ENCODE peak calls at places on chromosomes 1 and 21, in four cellular contexts. I, W, T and M are unnamed samples.
A peak's percentile ranks its signal among the peaks of the same experiment; 100 is the strongest.

GRCh38 chr1:179129702-179130473 is 48.0 kb downstream of the TOR3A start:
- DNase-seq in W (no peak), I (peak; percentile 73), T (peak; percentile 51), M (peak; percentile 72)

GRCh38 chr1:228697209-228698016 is 37.9 kb upstream of the RHOU start:
- DNase-seq in I (peak; percentile 88), W (peak; percentile 45), T (peak; percentile 95), M (peak; percentile 80)

GRCh38 chr1:76470166-76470565 is 395.6 kb downstream of the ST6GALNAC3 start:
- DNase-seq in I (no peak), T (no peak), W (no peak), M (no peak)

GRCh38 chr1:33349778-33350610 is 29.1 kb upstream of the A3GALT2 start:
- DNase-seq in I (peak; percentile 91), W (no peak), T (peak; percentile 85), M (peak; percentile 84)

GRCh38 chr1:193680247-193680923 is 494.0 kb upstream of the B3GALT2 start:
- DNase-seq in T (no peak), I (no peak), W (no peak), M (no peak)

GRCh38 chr1:50659107-50659628 is 235.9 kb upstream of the DMRTA2 start:
- DNase-seq in T (no peak), I (no peak), W (no peak), M (no peak)

GRCh38 chr21:43192501-43193081 is 23.8 kb downstream of the CRYAA start:
- DNase-seq in I (no peak), W (no peak), T (no peak), M (no peak)

GRCh38 chr1:178543291-178543609 is 30.3 kb downstream of the TEX35 start:
- DNase-seq in W (no peak), I (no peak), T (no peak), M (no peak)

GRCh38 chr1:171801395-171801990 is 20.0 kb downstream of the METTL13 start:
- DNase-seq in I (peak; percentile 44), T (peak; percentile 65), W (peak; percentile 9), M (peak; percentile 53)

GRCh38 chr1:24909388-24909898 is 20.6 kb downstream of the RUNX3 start:
- DNase-seq in W (peak; percentile 82), I (no peak), T (peak; percentile 89), M (peak; percentile 82)

GRCh38 chr21:41846033-41846317 is 33.2 kb downstream of the PRDM15 start:
- DNase-seq in T (no peak), I (no peak), W (no peak), M (no peak)

GRCh38 chr1:226708342-226708780 is 30.7 kb downstream of the ITPKB start:
- DNase-seq in W (peak; percentile 80), T (peak; percentile 95), I (peak; percentile 60), M (peak; percentile 88)

GRCh38 chr1:57843760-57844159 is 419.9 kb upstream of the DAB1 start:
- DNase-seq in I (no peak), W (peak; percentile 32), T (peak; percentile 53), M (peak; percentile 22)

GRCh38 chr1:211007830-211008229 is 126.1 kb downstream of the KCNH1 start:
- DNase-seq in W (no peak), T (no peak), I (no peak), M (no peak)

GRCh38 chr1:162342452-162342983 is 34.1 kb downstream of the SPATA46 start:
- DNase-seq in W (no peak), I (no peak), T (no peak), M (no peak)

GRCh38 chr1:145898756-145899155 is 11.1 kb downstream of the ITGA10 start:
- DNase-seq in T (no peak), I (no peak), W (no peak), M (no peak)

GRCh38 chr1:37471345-37472231 is 2.8 kb upstream of the ZC3H12A start:
- DNase-seq in T (peak; percentile 96), W (peak; percentile 91), I (peak; percentile 82), M (peak; percentile 94)

GRCh38 chr21:41976611-41977010 is 22.8 kb upstream of the C2CD2 start:
- DNase-seq in W (no peak), T (no peak), I (no peak), M (no peak)

GRCh38 chr21:45992311-45993209 is 11.0 kb downstream of the COL6A1 start:
- DNase-seq in T (no peak), I (no peak), W (no peak), M (no peak)

GRCh38 chr1:46552357-46553237 is 1.1 kb upstream of the KNCN start:
- DNase-seq in W (no peak), T (no peak), I (no peak), M (no peak)

GRCh38 chr1:238789916-238790667 is 596.3 kb upstream of the CHRM3 start:
- DNase-seq in T (no peak), I (no peak), W (no peak), M (no peak)
- TF ChIP-seq CTCF in T (no peak), I (no peak), W (no peak), M (no peak)

GRCh38 chr1:43653339-43653738 is 3.4 kb downstream of the KDM4A start:
- DNase-seq in I (peak; percentile 66), T (peak; percentile 81), W (peak; percentile 58), M (peak; percentile 25)

GRCh38 chr1:43651922-43652321 is 2.0 kb downstream of the KDM4A start:
- DNase-seq in I (no peak), W (no peak), T (no peak), M (peak; percentile 33)

GRCh38 chr1:43651188-43651587 is 1.2 kb downstream of the KDM4A start:
- DNase-seq in W (no peak), T (no peak), I (no peak), M (no peak)

GRCh38 chr1:43655953-43656352 is 6.0 kb downstream of the KDM4A start:
- DNase-seq in W (no peak), T (no peak), I (no peak), M (no peak)

GRCh38 chr1:43653893-43654292 is 3.9 kb downstream of the KDM4A start:
- DNase-seq in I (peak; percentile 83), T (peak; percentile 73), W (peak; percentile 36), M (no peak)
- H3K4me3 ChIP-seq in I (peak overlapping the region; percentile 38), T (no peak overlapping the region), W (no peak overlapping the region), M (no peak overlapping the region)

GRCh38 chr1:116586741-116587143 is 15.9 kb upstream of the CD58 start:
- DNase-seq in T (no peak), I (no peak), W (no peak), M (no peak)

GRCh38 chr1:116580446-116581322 is 9.9 kb upstream of the CD58 start:
- DNase-seq in T (no peak), W (no peak), I (no peak), M (no peak)

GRCh38 chr1:116579253-116579875 is 8.5 kb upstream of the CD58 start:
- DNase-seq in T (no peak), W (no peak), I (no peak), M (no peak)

GRCh38 chr1:116585886-116586285 is 15.1 kb upstream of the CD58 start:
- DNase-seq in I (no peak), W (no peak), T (no peak), M (no peak)

GRCh38 chr1:116581323-116581885 is 10.6 kb upstream of the CD58 start:
- DNase-seq in I (no peak), T (no peak), W (no peak), M (no peak)
- TF ChIP-seq CTCF in I (no peak), T (no peak), W (no peak), M (no peak)

DNA sequence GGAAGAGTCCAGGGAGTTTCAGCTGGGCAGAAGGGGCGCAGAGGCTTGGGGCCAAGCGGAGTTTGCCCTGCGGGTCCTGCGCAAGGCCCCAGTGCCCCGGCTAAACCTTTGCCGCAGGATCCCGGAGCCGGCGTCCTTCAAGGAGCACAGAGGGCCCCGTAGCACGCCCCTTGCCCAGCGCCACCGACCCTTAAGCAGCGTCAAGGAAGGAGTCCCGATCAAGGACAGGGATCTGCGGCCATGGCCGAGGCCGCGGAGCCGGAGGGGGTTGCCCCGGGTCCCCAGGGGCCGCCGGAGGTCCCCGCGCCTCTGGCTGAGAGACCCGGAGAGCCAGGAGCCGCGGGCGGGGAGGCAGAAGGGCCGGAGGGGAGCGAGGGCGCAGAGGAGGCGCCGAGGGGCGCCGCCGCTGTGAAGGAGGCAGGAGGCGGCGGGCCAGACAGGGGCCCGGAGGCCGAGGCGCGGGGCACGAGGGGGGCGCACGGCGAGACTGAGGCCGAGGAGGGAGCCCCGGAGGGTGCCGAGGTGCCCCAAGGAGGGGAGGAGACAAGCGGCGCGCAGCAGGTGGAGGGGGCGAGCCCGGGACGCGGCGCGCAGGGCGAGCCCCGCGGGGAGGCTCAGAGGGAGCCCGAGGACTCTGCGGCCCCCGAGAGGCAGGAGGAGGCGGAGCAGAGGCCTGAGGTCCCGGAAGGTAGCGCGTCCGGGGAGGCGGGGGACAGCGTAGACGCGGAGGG is 520 bp downstream of the CLIC6 start:
- DNase-seq in W (no peak), I (no peak), T (no peak), M (no peak)
- H3K4me3 ChIP-seq in W (peak overlapping the region; percentile 26), I (no peak overlapping the region), T (no peak overlapping the region), M (peak overlapping the region; percentile 18)

GRCh38 chr21:15592271-15592860 is 137.4 kb upstream of the USP25 start:
- DNase-seq in T (peak; percentile 76), W (peak; percentile 37), I (peak; percentile 51), M (peak; percentile 53)
- TF ChIP-seq CTCF in T (peak; percentile 64), W (peak; percentile 42), I (peak; percentile 30), M (peak; percentile 54)

DNA sequence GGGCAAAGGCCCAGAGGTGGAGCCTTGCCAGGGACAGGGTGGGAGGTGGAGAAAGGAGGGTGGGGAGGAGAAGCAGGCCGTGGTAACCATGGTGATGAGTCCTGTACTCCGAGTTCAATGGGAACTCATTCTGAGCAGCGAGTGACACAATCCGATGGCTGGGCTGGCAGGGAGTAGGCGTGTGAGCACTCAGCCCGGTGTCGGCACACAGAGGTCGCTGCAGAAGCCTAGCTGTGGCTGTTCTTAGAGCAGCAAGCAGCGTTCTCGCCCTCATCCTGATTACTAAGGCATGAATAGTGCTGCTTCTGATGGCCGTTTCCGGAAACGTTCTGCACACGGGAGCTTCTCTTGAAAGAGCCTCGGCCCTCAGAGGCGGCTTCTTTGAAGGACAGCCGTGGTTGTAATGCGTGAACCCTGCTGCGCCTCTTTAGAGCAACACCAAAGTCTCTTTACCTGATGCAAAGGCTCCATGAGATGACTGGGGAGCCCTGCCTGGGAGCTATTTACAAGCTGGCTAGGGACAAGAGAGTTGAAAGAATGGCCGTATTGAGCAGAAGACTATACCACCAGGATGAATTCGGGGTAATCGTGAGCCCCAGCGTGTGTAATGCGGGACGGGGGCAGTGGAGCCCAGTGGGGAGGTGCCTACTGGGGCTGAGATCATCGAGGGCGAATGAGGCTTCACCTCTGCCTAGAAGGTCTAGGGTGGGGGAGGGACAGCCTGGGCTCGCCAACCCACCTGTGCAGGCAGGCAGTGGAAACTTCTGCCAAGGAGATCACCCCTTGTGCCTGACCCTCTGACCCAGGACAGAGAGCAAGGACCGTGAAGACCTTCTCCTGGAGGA is 72.8 kb upstream of the PAX7 start:
- DNase-seq in W (no peak), I (no peak), T (peak; percentile 3), M (no peak)
- H3K4me3 ChIP-seq in W (no peak overlapping the region), I (no peak overlapping the region), T (no peak overlapping the region), M (no peak overlapping the region)

GRCh38 chr21:16193758-16194606 is 464.2 kb downstream of the USP25 start:
- DNase-seq in T (peak; percentile 93), I (peak; percentile 80), W (peak; percentile 80), M (peak; percentile 80)
- TF ChIP-seq CTCF in T (peak; percentile 64), I (no peak), W (peak; percentile 60), M (no peak)